ENCODE peak calls at places on chromosomes 12 and 14, in five cellular contexts. R is mesendoderm, Q is H1, V is trophoblast cell, J is mesenchymal stem cell. N is an unnamed sample.

GRCh38 chr12:27592548-27592947 is 68.5 kb downstream of the PPFIBP1 start:
- DNase-seq in J (peak; percentile 64), V (peak; percentile 89), Q (no peak), R (peak; percentile 65), N (no peak)

GRCh38 chr14:34685819-34686428 is 28.5 kb downstream of the CFL2 start:
- DNase-seq in V (no peak), Q (no peak), R (peak; percentile 56), J (peak; percentile 33), N (no peak)

GRCh38 chr12:46370792-46371717 is 1.5 kb downstream of the SLC38A2 start:
- DNase-seq in J (peak; percentile 89), R (peak; percentile 93), Q (peak; percentile 90), V (peak; percentile 88), N (peak; percentile 91)

GRCh38 chr12:83843531-83843930 is 1069.1 kb downstream of the SLC6A15 start:
- DNase-seq in R (no peak), Q (no peak), V (no peak), J (no peak), N (no peak)

GRCh38 chr12:9391751-9392240 is 183.6 kb upstream of the PZP start:
- DNase-seq in V (no peak), Q (no peak), R (no peak), J (no peak), N (no peak)

GRCh38 chr12:68001486-68002466 is 12.5 kb downstream of the IFNG-AS1 start:
- DNase-seq in J (peak; percentile 9), R (peak; percentile 38), Q (no peak), V (no peak), N (no peak)

GRCh38 chr14:69312608-69313007 is 52.6 kb downstream of the GALNT16 start:
- DNase-seq in J (no peak), R (no peak), Q (no peak), V (no peak), N (peak; percentile 12)

GRCh38 chr12:21065845-21066244 is 65.1 kb upstream of the SLCO1B1 start:
- DNase-seq in V (no peak), Q (no peak), J (no peak), R (peak; percentile 45), N (no peak)

GRCh38 chr12:389138-390096 is at the start of gene KDM5A:
- DNase-seq in Q (peak; percentile 88), J (peak; percentile 98), V (peak; percentile 81), R (peak; percentile 97), N (peak; percentile 97)

GRCh38 chr12:52670961-52671360 is 9.2 kb downstream of the KRT1 start:
- DNase-seq in J (no peak), R (no peak), V (peak; percentile 94), Q (no peak), N (no peak)

GRCh38 chr14:37698840-37699777 is 103.7 kb downstream of the TTC6 start:
- DNase-seq in R (no peak), Q (no peak), V (no peak), J (no peak), N (no peak)

GRCh38 chr12:106145539-106146447 is 7.0 kb upstream of the NUAK1 start:
- DNase-seq in Q (no peak), V (no peak), J (no peak), R (peak; percentile 76), N (peak; percentile 27)

GRCh38 chr12:30753233-30753632 is 1.5 kb downstream of the CAPRIN2 start:
- DNase-seq in V (no peak), R (peak; percentile 83), Q (no peak), J (peak; percentile 75), N (peak; percentile 59)

GRCh38 chr14:82500222-82500621 is 966.6 kb upstream of the SEL1L start:
- DNase-seq in V (no peak), Q (no peak), R (no peak), J (no peak), N (no peak)

GRCh38 chr14:82504894-82505293 is 971.2 kb upstream of the SEL1L start:
- DNase-seq in J (no peak), Q (no peak), R (no peak), V (no peak), N (no peak)

GRCh38 chr14:82501554-82501953 is 967.9 kb upstream of the SEL1L start:
- DNase-seq in Q (no peak), V (no peak), R (no peak), J (no peak), N (no peak)

DNA sequence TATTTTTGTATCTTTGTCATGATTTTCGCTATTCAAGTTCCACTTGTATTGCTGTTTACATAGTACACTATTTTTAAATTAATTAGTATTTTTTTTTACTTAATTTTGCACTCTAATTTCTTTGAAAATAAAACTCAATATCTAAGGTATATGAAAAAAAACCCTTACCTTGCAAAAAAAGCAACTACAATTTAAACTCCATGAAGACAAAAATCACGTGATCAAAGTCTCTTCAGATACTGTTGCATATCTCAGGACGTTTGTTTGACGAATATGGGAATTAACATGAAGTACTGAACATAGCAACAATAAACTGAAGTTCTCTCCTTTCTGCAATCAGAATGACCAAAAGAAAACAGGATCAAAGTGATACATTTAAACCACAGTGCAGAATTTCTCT is 968.4 kb upstream of the SEL1L start:
- DNase-seq in V (no peak), Q (no peak), R (no peak), J (no peak), N (no peak)
- H3K9ac ChIP-seq in V (no peak overlapping the region), Q (no peak overlapping the region), R (no peak overlapping the region), J (no peak overlapping the region), N (no peak overlapping the region)

DNA sequence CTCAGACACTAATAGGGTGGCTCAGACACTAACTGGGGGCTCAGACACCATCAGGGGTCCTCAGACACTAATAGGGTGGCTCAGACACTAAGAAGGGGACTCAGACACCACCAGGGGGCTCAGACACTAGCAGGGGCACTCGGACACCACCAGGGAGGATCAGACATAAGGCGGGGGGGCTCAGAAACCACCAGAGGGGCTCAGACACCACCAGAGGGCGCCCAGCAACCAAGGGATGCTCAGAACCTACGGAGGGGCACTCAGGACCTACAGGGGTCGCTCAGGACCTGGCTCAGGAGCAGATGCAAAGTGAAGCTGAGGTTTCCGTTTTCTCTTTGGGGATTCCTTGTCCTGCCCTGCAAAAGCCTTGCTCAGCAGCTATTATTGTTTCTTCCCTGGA is 448.5 kb downstream of the TMEM121 start:
- DNase-seq in V (no peak), J (no peak), Q (peak; percentile 37), R (peak; percentile 0), N (no peak)
- H3K23ac ChIP-seq in V (no peak overlapping the region), J (no peak overlapping the region), Q (no peak overlapping the region), R (no peak overlapping the region), N (no peak overlapping the region)

GRCh38 chr14:63800083-63800482 is 52.7 kb upstream of the SYNE2 start:
- DNase-seq in J (no peak), Q (no peak), R (no peak), V (no peak), N (no peak)

GRCh38 chr14:63795532-63795931 is 57.3 kb upstream of the SYNE2 start:
- DNase-seq in J (no peak), V (no peak), Q (no peak), R (no peak), N (no peak)

GRCh38 chr14:63800651-63801385 is 52.0 kb upstream of the SYNE2 start:
- DNase-seq in Q (no peak), V (no peak), J (no peak), R (no peak), N (no peak)
- H3K9ac ChIP-seq in Q (no peak overlapping the region), V (no peak overlapping the region), J (no peak overlapping the region), R (no peak overlapping the region), N (no peak overlapping the region)

GRCh38 chr12:96260644-96261043 is 66.5 kb downstream of the ELK3 start:
- DNase-seq in V (no peak), J (no peak), R (no peak), Q (no peak), N (no peak)

GRCh38 chr12:96256672-96257361 is 62.6 kb downstream of the ELK3 start:
- DNase-seq in R (peak; percentile 59), Q (no peak), V (no peak), J (no peak), N (no peak)

GRCh38 chr12:96258451-96258933 is 64.3 kb downstream of the ELK3 start:
- DNase-seq in V (no peak), Q (no peak), J (peak; percentile 69), R (peak; percentile 45), N (no peak)

GRCh38 chr12:96255077-96255476 is 60.9 kb downstream of the ELK3 start:
- DNase-seq in R (peak; percentile 63), V (no peak), Q (peak; percentile 34), J (peak; percentile 83), N (no peak)

GRCh38 chr12:96257550-96258392 is 63.6 kb downstream of the ELK3 start:
- DNase-seq in R (no peak), Q (peak; percentile 34), V (no peak), J (peak; percentile 49), N (no peak)
- H3K23ac ChIP-seq in R (no peak overlapping the region), Q (no peak overlapping the region), V (no peak overlapping the region), J (no peak overlapping the region), N (no peak overlapping the region)

GRCh38 chr12:12357697-12358476 is 1.0 kb downstream of the BORCS5 start:
- DNase-seq in V (no peak), Q (peak; percentile 33), R (no peak), J (no peak), N (no peak)

GRCh38 chr12:12353807-12354206 is 3.1 kb upstream of the BORCS5 start:
- DNase-seq in Q (peak; percentile 35), V (no peak), R (no peak), J (no peak), N (no peak)

GRCh38 chr12:12356467-12356885 is 402 bp upstream of the BORCS5 start:
- DNase-seq in V (no peak), R (no peak), Q (no peak), J (no peak), N (no peak)

GRCh38 chr12:12356886-12357696 is at the start of gene BORCS5:
- DNase-seq in Q (peak; percentile 97), R (peak; percentile 98), V (peak; percentile 98), J (peak; percentile 91), N (peak; percentile 99)

GRCh38 chr12:12358528-12358927 is 1.6 kb downstream of the BORCS5 start:
- DNase-seq in R (no peak), V (no peak), Q (no peak), J (no peak), N (no peak)
- H3K9ac ChIP-seq in R (no peak overlapping the region), V (no peak overlapping the region), Q (no peak overlapping the region), J (peak overlapping the region; percentile 93), N (no peak overlapping the region)

DNA sequence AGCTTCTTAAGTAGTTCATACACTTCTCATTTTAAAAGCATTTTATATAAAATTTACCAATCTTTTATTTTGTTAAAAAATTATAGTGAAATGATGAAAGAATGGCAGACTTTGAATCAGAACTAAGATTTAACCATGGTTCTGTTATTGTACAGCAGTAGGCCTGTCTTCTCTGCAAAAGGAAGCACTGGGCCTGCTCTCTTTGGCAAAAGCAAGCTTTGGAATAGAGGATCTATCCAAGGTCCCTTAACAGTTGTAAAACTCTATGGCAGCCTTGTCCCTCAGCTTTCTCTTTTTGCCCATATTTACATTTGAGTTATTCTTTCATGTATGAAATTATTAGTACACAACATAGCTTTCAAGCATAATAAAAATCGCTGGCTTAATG is 82.8 kb downstream of the PLEKHG7 start:
- DNase-seq in V (no peak), R (no peak), Q (no peak), J (peak; percentile 11), N (no peak)
- H3K23ac ChIP-seq in V (no peak overlapping the region), R (no peak overlapping the region), Q (no peak overlapping the region), J (no peak overlapping the region), N (no peak overlapping the region)

DNA sequence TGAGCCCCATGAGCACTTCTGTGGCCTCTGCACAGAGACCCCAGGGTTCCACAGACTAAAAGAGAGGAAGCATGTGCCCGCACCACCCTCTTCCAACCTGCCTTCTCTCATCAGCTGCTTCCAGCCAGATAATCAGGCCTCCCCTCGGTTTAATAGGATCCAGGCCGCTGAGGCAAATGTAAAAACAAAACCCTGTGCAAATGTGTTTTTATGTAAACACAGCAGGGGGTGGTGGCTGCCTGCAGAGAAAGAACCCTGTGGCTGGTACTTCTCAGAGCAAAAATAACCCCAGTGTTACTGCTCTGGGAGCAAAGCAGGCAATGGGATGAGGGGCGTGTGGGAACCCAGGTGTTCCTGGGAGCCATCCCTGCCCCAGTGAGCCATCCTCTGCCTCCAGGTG is 46.2 kb downstream of the WSCD2 start:
- DNase-seq in Q (no peak), V (no peak), J (no peak), R (no peak), N (no peak)
- H3K9ac ChIP-seq in Q (no peak overlapping the region), V (no peak overlapping the region), J (no peak overlapping the region), R (no peak overlapping the region), N (no peak overlapping the region)